ENCODE peak calls at places on chromosomes 1 and 21, in six cellular contexts. Q is NCI-H2081, K is mesothelial cell of epicardium, T is caudate nucleus, S is A673, C is T-helper 17 cell. D is an unnamed sample.

GRCh38 chr1:85495556-85495955 is 30.6 kb upstream of the DDAH1 start:
- DNase-seq in Q (no peak), K (no peak), T (no peak), S (peak), C (no peak), D (no peak)

GRCh38 chr1:43870306-43870705 is 63.3 kb upstream of the ARTN start:
- DNase-seq in Q (no peak), K (no peak), T (no peak), S (no peak), C (no peak), D (no peak)

GRCh38 chr21:35352787-35353186 is 303.7 kb upstream of the RUNX1 start:
- DNase-seq in Q (no peak), K (no peak), T (no peak), S (no peak), C (no peak), D (no peak)

GRCh38 chr1:172180886-172181285 is 239.6 kb upstream of the C1orf105 start:
- DNase-seq in Q (no peak), K (no peak), T (no peak), S (peak), C (peak), D (no peak)

GRCh38 chr1:6241887-6242740 is 1.9 kb upstream of the HES3 start:
- DNase-seq in Q (no peak), K (no peak), T (no peak), S (no peak), C (no peak), D (no peak)

GRCh38 chr1:88175120-88175630 is 508.9 kb upstream of the PKN2 start:
- DNase-seq in Q (no peak), K (no peak), T (no peak), S (no peak), C (no peak), D (no peak)

GRCh38 chr1:218156602-218157001 is 128.5 kb upstream of the RRP15 start:
- DNase-seq in Q (peak), K (no peak), T (no peak), S (no peak), C (no peak), D (peak)

GRCh38 chr1:9721606-9722377 is 70.3 kb downstream of the PIK3CD start:
- DNase-seq in Q (no peak), K (no peak), T (no peak), S (peak), C (peak), D (no peak)

GRCh38 chr1:46134660-46135331 is 2.4 kb upstream of the PIK3R3 start:
- DNase-seq in Q (peak), K (no peak), T (no peak), S (no peak), C (no peak), D (no peak)

GRCh38 chr1:99645699-99646531 is at the start of gene PALMD:
- DNase-seq in Q (peak), K (no peak), T (no peak), S (no peak), C (no peak), D (no peak)

GRCh38 chr1:150543500-150544143 is 5.6 kb upstream of the ADAMTSL4 start:
- DNase-seq in Q (peak), K (no peak), T (no peak), S (no peak), C (no peak), D (peak)

GRCh38 chr1:226406401-226406881 is 1.5 kb downstream of the PARP1 start:
- DNase-seq in Q (peak), K (no peak), T (no peak), S (no peak), C (no peak), D (no peak)

GRCh38 chr1:23169727-23170335 is 1.2 kb upstream of the LUZP1 start:
- DNase-seq in Q (no peak), K (no peak), T (peak), S (peak), C (no peak), D (no peak)

GRCh38 chr1:201702936-201703335 is 126.0 kb upstream of the IPO9 start:
- DNase-seq in Q (peak), K (no peak), T (no peak), S (no peak), C (no peak), D (peak)

GRCh38 chr1:90211101-90211500 is 216.2 kb downstream of the ZNF326 start:
- DNase-seq in Q (no peak), K (no peak), T (no peak), S (no peak), C (no peak), D (no peak)

GRCh38 chr1:66248746-66249145 is 285.2 kb upstream of the SGIP1 start:
- DNase-seq in Q (no peak), K (no peak), T (no peak), S (no peak), C (no peak), D (no peak)